ENCODE peak calls at places on chromosomes 3 and 15, in nine cellular contexts. D, M, F, P, E, V, G, W and Z are unnamed samples.

GRCh38 chr3:168707900-168708299 is 612.2 kb upstream of the GOLIM4 start:
- DNase-seq in V (no peak), W (no peak), E (no peak), F (no peak), P (no peak), D (no peak), G (no peak), M (no peak), Z (no peak)

GRCh38 chr3:182597621-182598041 is 195.7 kb upstream of the ATP11B start:
- DNase-seq in E (no peak), F (no peak), V (no peak), W (no peak), G (no peak), P (no peak), M (no peak), D (no peak), Z (no peak)

GRCh38 chr3:128100126-128100525 is 23.5 kb downstream of the RUVBL1 start:
- DNase-seq in W (no peak), V (no peak), G (no peak), F (no peak), M (peak), P (no peak), E (no peak), D (no peak), Z (no peak)

GRCh38 chr3:46876313-46877300 is 914 bp upstream of the PTH1R start:
- DNase-seq in P (no peak), G (no peak), V (no peak), W (no peak), M (no peak), E (no peak), F (no peak), D (no peak), Z (no peak)

GRCh38 chr3:99967796-99968195 is 146.5 kb downstream of the FILIP1L start:
- DNase-seq in P (no peak), M (no peak), F (peak), V (no peak), D (no peak), E (no peak), G (no peak), W (no peak), Z (no peak)

GRCh38 chr3:155619118-155619915 is 125.6 kb downstream of the PLCH1 start:
- DNase-seq in D (no peak), F (no peak), G (no peak), E (no peak), V (no peak), W (no peak), M (no peak), P (no peak), Z (no peak)

GRCh38 chr3:137191133-137191923 is 233.5 kb downstream of the IL20RB start:
- DNase-seq in M (no peak), W (no peak), P (no peak), V (no peak), D (no peak), G (no peak), E (no peak), F (no peak), Z (no peak)

GRCh38 chr3:19065027-19065426 is 83.3 kb upstream of the KCNH8 start:
- DNase-seq in P (no peak), W (no peak), G (no peak), V (no peak), E (no peak), F (peak), M (peak), D (no peak), Z (no peak)

GRCh38 chr3:185337231-185337816 is 25.6 kb upstream of the MAP3K13 start:
- DNase-seq in D (no peak), G (no peak), P (no peak), F (no peak), E (no peak), W (no peak), M (no peak), V (no peak), Z (no peak)

GRCh38 chr3:149579838-149580542 is 77.8 kb downstream of the WWTR1 start:
- DNase-seq in M (no peak), D (no peak), E (no peak), F (no peak), W (no peak), V (no peak), P (no peak), G (no peak), Z (no peak)

GRCh38 chr3:7999363-7999762 is 502.3 kb upstream of the LMCD1 start:
- DNase-seq in G (no peak), D (no peak), E (no peak), M (no peak), F (no peak), V (no peak), P (no peak), W (no peak), Z (no peak)

GRCh38 chr15:89690276-89691218 is at the start of the genes PEX11A and WDR93:
- DNase-seq in V (peak), F (peak), W (peak), D (peak), E (peak), P (peak), G (no peak), M (peak), Z (peak)

GRCh38 chr3:61682671-61683408 is 121.5 kb downstream of the PTPRG start:
- DNase-seq in D (no peak), G (peak), E (no peak), M (no peak), V (peak), P (no peak), F (no peak), W (no peak), Z (peak)

GRCh38 chr15:58472821-58473581 is 41.2 kb downstream of the LIPC start:
- DNase-seq in F (peak), D (peak), E (no peak), M (no peak), P (no peak), V (no peak), G (no peak), W (no peak), Z (no peak)

GRCh38 chr3:141881702-141882101 is 5.3 kb downstream of the ATP1B3 start:
- DNase-seq in E (no peak), P (no peak), F (no peak), W (no peak), V (no peak), G (no peak), M (no peak), D (no peak), Z (no peak)

GRCh38 chr15:70286110-70286806 is 188.5 kb upstream of the TLE3 start:
- DNase-seq in V (no peak), M (no peak), F (no peak), G (no peak), P (no peak), W (no peak), D (no peak), E (no peak), Z (no peak)

GRCh38 chr3:62101488-62101887 is 271.9 kb downstream of the FEZF2 start:
- DNase-seq in D (no peak), G (no peak), V (peak), F (peak), P (no peak), E (no peak), W (no peak), M (no peak), Z (no peak)

GRCh38 chr15:80070840-80071239 is 11.4 kb downstream of the ZFAND6 start:
- DNase-seq in F (peak), G (no peak), M (peak), W (no peak), P (no peak), V (no peak), D (no peak), E (peak), Z (no peak)

GRCh38 chr3:76972624-76973296 is 67.1 kb upstream of the ROBO2 start:
- DNase-seq in G (no peak), W (no peak), P (no peak), V (no peak), D (no peak), M (no peak), E (no peak), F (no peak), Z (no peak)

GRCh38 chr15:100565591-100565990 is 36.4 kb downstream of the LINS1 start:
- DNase-seq in F (no peak), E (no peak), G (no peak), M (no peak), P (no peak), V (no peak), W (no peak), D (no peak), Z (no peak)